ENCODE peak calls at places on chromosomes 7 and 10, in ten cellular contexts. One of them, this sample, is unnamed.

GRCh38 chr7:92504563-92504962 is 23.8 kb downstream of the PEX1 start:
- DNase-seq in NCI-H1105 treated with DMSO at 0.1 percent for 48 hours: no peak
- DNase-seq in BJ: no peak
- DNase-seq in CD8-positive, alpha-beta T cell: no peak
- DNase-seq in astrocyte of the cerebellum: no peak
- DNase-seq in C1 segment of cervical spinal cord: no peak
- DNase-seq in NAMALWA: no peak
- DNase-seq in HS-5: no peak
- DNase-seq in stimulated activated CD4-positive, alpha-beta T cell treated with anti-CD3 and anti-CD28 coated beads, Interleukin-1b, Interleukin-23, amount 100 ng/mL, for 1 hour: no peak
- DNase-seq in naive thymus-derived CD4-positive, alpha-beta T cell: no peak
- DNase-seq in this sample: no peak

GRCh38 chr10:60107308-60107976 is 201.1 kb upstream of the CCDC6 start:
- DNase-seq in NCI-H1105 treated with DMSO at 0.1 percent for 48 hours: no peak
- DNase-seq in BJ: no peak
- DNase-seq in CD8-positive, alpha-beta T cell: no peak
- DNase-seq in astrocyte of the cerebellum: no peak
- DNase-seq in C1 segment of cervical spinal cord: no peak
- DNase-seq in NAMALWA: no peak
- DNase-seq in HS-5: no peak
- DNase-seq in stimulated activated CD4-positive, alpha-beta T cell treated with anti-CD3 and anti-CD28 coated beads, Interleukin-1b, Interleukin-23, amount 100 ng/mL, for 1 hour: no peak
- DNase-seq in naive thymus-derived CD4-positive, alpha-beta T cell: no peak
- DNase-seq in this sample: no peak

GRCh38 chr7:23234569-23235296 is 11.8 kb upstream of the GPNMB start:
- DNase-seq in NCI-H1105 treated with DMSO at 0.1 percent for 48 hours: no peak
- DNase-seq in BJ: no peak
- DNase-seq in CD8-positive, alpha-beta T cell: no peak
- DNase-seq in astrocyte of the cerebellum: no peak
- DNase-seq in C1 segment of cervical spinal cord: no peak
- DNase-seq in NAMALWA: peak
- DNase-seq in HS-5: no peak
- DNase-seq in stimulated activated CD4-positive, alpha-beta T cell treated with anti-CD3 and anti-CD28 coated beads, Interleukin-1b, Interleukin-23, amount 100 ng/mL, for 1 hour: no peak
- DNase-seq in naive thymus-derived CD4-positive, alpha-beta T cell: no peak
- DNase-seq in this sample: no peak

GRCh38 chr10:8054498-8055407 is at the start of gene GATA3:
- DNase-seq in NCI-H1105 treated with DMSO at 0.1 percent for 48 hours: no peak
- DNase-seq in BJ: no peak
- DNase-seq in CD8-positive, alpha-beta T cell: peak
- DNase-seq in astrocyte of the cerebellum: no peak
- DNase-seq in C1 segment of cervical spinal cord: no peak
- DNase-seq in NAMALWA: no peak
- DNase-seq in HS-5: no peak
- DNase-seq in stimulated activated CD4-positive, alpha-beta T cell treated with anti-CD3 and anti-CD28 coated beads, Interleukin-1b, Interleukin-23, amount 100 ng/mL, for 1 hour: no peak
- DNase-seq in naive thymus-derived CD4-positive, alpha-beta T cell: peak
- DNase-seq in this sample: peak

GRCh38 chr7:121003986-121004685 is 15.6 kb downstream of the CPED1 start:
- DNase-seq in NCI-H1105 treated with DMSO at 0.1 percent for 48 hours: no peak
- DNase-seq in BJ: no peak
- DNase-seq in CD8-positive, alpha-beta T cell: no peak
- DNase-seq in astrocyte of the cerebellum: no peak
- DNase-seq in C1 segment of cervical spinal cord: no peak
- DNase-seq in NAMALWA: no peak
- DNase-seq in HS-5: no peak
- DNase-seq in stimulated activated CD4-positive, alpha-beta T cell treated with anti-CD3 and anti-CD28 coated beads, Interleukin-1b, Interleukin-23, amount 100 ng/mL, for 1 hour: no peak
- DNase-seq in naive thymus-derived CD4-positive, alpha-beta T cell: no peak
- DNase-seq in this sample: no peak

GRCh38 chr10:128095753-128096469 is 30.3 kb downstream of the MKI67 start:
- DNase-seq in NCI-H1105 treated with DMSO at 0.1 percent for 48 hours: no peak
- DNase-seq in BJ: no peak
- DNase-seq in CD8-positive, alpha-beta T cell: no peak
- DNase-seq in astrocyte of the cerebellum: no peak
- DNase-seq in C1 segment of cervical spinal cord: no peak
- DNase-seq in NAMALWA: no peak
- DNase-seq in HS-5: no peak
- DNase-seq in stimulated activated CD4-positive, alpha-beta T cell treated with anti-CD3 and anti-CD28 coated beads, Interleukin-1b, Interleukin-23, amount 100 ng/mL, for 1 hour: no peak
- DNase-seq in naive thymus-derived CD4-positive, alpha-beta T cell: no peak
- DNase-seq in this sample: no peak

GRCh38 chr7:114212753-114213439 is 201.7 kb upstream of the FOXP2 start:
- DNase-seq in NCI-H1105 treated with DMSO at 0.1 percent for 48 hours: no peak
- DNase-seq in BJ: no peak
- DNase-seq in CD8-positive, alpha-beta T cell: no peak
- DNase-seq in astrocyte of the cerebellum: no peak
- DNase-seq in C1 segment of cervical spinal cord: no peak
- DNase-seq in NAMALWA: no peak
- DNase-seq in HS-5: no peak
- DNase-seq in stimulated activated CD4-positive, alpha-beta T cell treated with anti-CD3 and anti-CD28 coated beads, Interleukin-1b, Interleukin-23, amount 100 ng/mL, for 1 hour: no peak
- DNase-seq in naive thymus-derived CD4-positive, alpha-beta T cell: no peak
- DNase-seq in this sample: no peak

GRCh38 chr7:131521651-131522163 is 34.7 kb downstream of the PODXL start:
- DNase-seq in NCI-H1105 treated with DMSO at 0.1 percent for 48 hours: no peak
- DNase-seq in BJ: no peak
- DNase-seq in CD8-positive, alpha-beta T cell: no peak
- DNase-seq in astrocyte of the cerebellum: no peak
- DNase-seq in C1 segment of cervical spinal cord: no peak
- DNase-seq in NAMALWA: no peak
- DNase-seq in HS-5: no peak
- DNase-seq in stimulated activated CD4-positive, alpha-beta T cell treated with anti-CD3 and anti-CD28 coated beads, Interleukin-1b, Interleukin-23, amount 100 ng/mL, for 1 hour: no peak
- DNase-seq in naive thymus-derived CD4-positive, alpha-beta T cell: no peak
- DNase-seq in this sample: no peak

GRCh38 chr10:6173203-6173602 is 29.5 kb upstream of the PFKFB3 start:
- DNase-seq in NCI-H1105 treated with DMSO at 0.1 percent for 48 hours: no peak
- DNase-seq in BJ: no peak
- DNase-seq in CD8-positive, alpha-beta T cell: peak
- DNase-seq in astrocyte of the cerebellum: no peak
- DNase-seq in C1 segment of cervical spinal cord: no peak
- DNase-seq in NAMALWA: peak
- DNase-seq in HS-5: no peak
- DNase-seq in stimulated activated CD4-positive, alpha-beta T cell treated with anti-CD3 and anti-CD28 coated beads, Interleukin-1b, Interleukin-23, amount 100 ng/mL, for 1 hour: peak
- DNase-seq in naive thymus-derived CD4-positive, alpha-beta T cell: peak
- DNase-seq in this sample: peak

GRCh38 chr10:77398558-77398957 is 239.1 kb downstream of the KCNMA1 start:
- DNase-seq in NCI-H1105 treated with DMSO at 0.1 percent for 48 hours: no peak
- DNase-seq in BJ: no peak
- DNase-seq in CD8-positive, alpha-beta T cell: no peak
- DNase-seq in astrocyte of the cerebellum: no peak
- DNase-seq in C1 segment of cervical spinal cord: no peak
- DNase-seq in NAMALWA: no peak
- DNase-seq in HS-5: no peak
- DNase-seq in stimulated activated CD4-positive, alpha-beta T cell treated with anti-CD3 and anti-CD28 coated beads, Interleukin-1b, Interleukin-23, amount 100 ng/mL, for 1 hour: no peak
- DNase-seq in naive thymus-derived CD4-positive, alpha-beta T cell: no peak
- DNase-seq in this sample: no peak

GRCh38 chr7:84589012-84589411 is 394.4 kb upstream of the SEMA3A start:
- DNase-seq in NCI-H1105 treated with DMSO at 0.1 percent for 48 hours: no peak
- DNase-seq in BJ: no peak
- DNase-seq in CD8-positive, alpha-beta T cell: no peak
- DNase-seq in astrocyte of the cerebellum: no peak
- DNase-seq in C1 segment of cervical spinal cord: no peak
- DNase-seq in NAMALWA: no peak
- DNase-seq in HS-5: no peak
- DNase-seq in stimulated activated CD4-positive, alpha-beta T cell treated with anti-CD3 and anti-CD28 coated beads, Interleukin-1b, Interleukin-23, amount 100 ng/mL, for 1 hour: no peak
- DNase-seq in naive thymus-derived CD4-positive, alpha-beta T cell: no peak
- DNase-seq in this sample: no peak

GRCh38 chr7:1920266-1920681 is 250.2 kb downstream of the ELFN1 start:
- DNase-seq in NCI-H1105 treated with DMSO at 0.1 percent for 48 hours: no peak
- DNase-seq in BJ: no peak
- DNase-seq in CD8-positive, alpha-beta T cell: peak
- DNase-seq in astrocyte of the cerebellum: no peak
- DNase-seq in C1 segment of cervical spinal cord: no peak
- DNase-seq in NAMALWA: peak
- DNase-seq in HS-5: no peak
- DNase-seq in stimulated activated CD4-positive, alpha-beta T cell treated with anti-CD3 and anti-CD28 coated beads, Interleukin-1b, Interleukin-23, amount 100 ng/mL, for 1 hour: no peak
- DNase-seq in naive thymus-derived CD4-positive, alpha-beta T cell: peak
- DNase-seq in this sample: no peak

GRCh38 chr7:156121434-156121833 is 309.2 kb upstream of the SHH start:
- DNase-seq in NCI-H1105 treated with DMSO at 0.1 percent for 48 hours: no peak
- DNase-seq in BJ: no peak
- DNase-seq in CD8-positive, alpha-beta T cell: no peak
- DNase-seq in astrocyte of the cerebellum: no peak
- DNase-seq in C1 segment of cervical spinal cord: no peak
- DNase-seq in NAMALWA: no peak
- DNase-seq in HS-5: no peak
- DNase-seq in stimulated activated CD4-positive, alpha-beta T cell treated with anti-CD3 and anti-CD28 coated beads, Interleukin-1b, Interleukin-23, amount 100 ng/mL, for 1 hour: no peak
- DNase-seq in naive thymus-derived CD4-positive, alpha-beta T cell: no peak
- DNase-seq in this sample: no peak

GRCh38 chr7:27303021-27303420 is 60.4 kb downstream of the EVX1 start:
- DNase-seq in NCI-H1105 treated with DMSO at 0.1 percent for 48 hours: peak
- DNase-seq in BJ: no peak
- DNase-seq in CD8-positive, alpha-beta T cell: no peak
- DNase-seq in astrocyte of the cerebellum: no peak
- DNase-seq in C1 segment of cervical spinal cord: no peak
- DNase-seq in NAMALWA: no peak
- DNase-seq in HS-5: no peak
- DNase-seq in stimulated activated CD4-positive, alpha-beta T cell treated with anti-CD3 and anti-CD28 coated beads, Interleukin-1b, Interleukin-23, amount 100 ng/mL, for 1 hour: no peak
- DNase-seq in naive thymus-derived CD4-positive, alpha-beta T cell: no peak
- DNase-seq in this sample: no peak

GRCh38 chr10:32489935-32490334 is 44.0 kb downstream of the CCDC7 start:
- DNase-seq in NCI-H1105 treated with DMSO at 0.1 percent for 48 hours: no peak
- DNase-seq in BJ: no peak
- DNase-seq in CD8-positive, alpha-beta T cell: no peak
- DNase-seq in astrocyte of the cerebellum: no peak
- DNase-seq in C1 segment of cervical spinal cord: no peak
- DNase-seq in NAMALWA: no peak
- DNase-seq in HS-5: no peak
- DNase-seq in stimulated activated CD4-positive, alpha-beta T cell treated with anti-CD3 and anti-CD28 coated beads, Interleukin-1b, Interleukin-23, amount 100 ng/mL, for 1 hour: no peak
- DNase-seq in naive thymus-derived CD4-positive, alpha-beta T cell: no peak
- DNase-seq in this sample: no peak

GRCh38 chr10:36026656-36027390 is 384.7 kb upstream of the FZD8 start:
- DNase-seq in NCI-H1105 treated with DMSO at 0.1 percent for 48 hours: no peak
- DNase-seq in BJ: no peak
- DNase-seq in CD8-positive, alpha-beta T cell: no peak
- DNase-seq in astrocyte of the cerebellum: no peak
- DNase-seq in C1 segment of cervical spinal cord: no peak
- DNase-seq in NAMALWA: no peak
- DNase-seq in HS-5: no peak
- DNase-seq in stimulated activated CD4-positive, alpha-beta T cell treated with anti-CD3 and anti-CD28 coated beads, Interleukin-1b, Interleukin-23, amount 100 ng/mL, for 1 hour: no peak
- DNase-seq in naive thymus-derived CD4-positive, alpha-beta T cell: no peak
- DNase-seq in this sample: no peak

GRCh38 chr10:114615600-114616007 is 42.5 kb downstream of the ABLIM1 start:
- DNase-seq in NCI-H1105 treated with DMSO at 0.1 percent for 48 hours: no peak
- DNase-seq in BJ: no peak
- DNase-seq in CD8-positive, alpha-beta T cell: no peak
- DNase-seq in astrocyte of the cerebellum: no peak
- DNase-seq in C1 segment of cervical spinal cord: no peak
- DNase-seq in NAMALWA: no peak
- DNase-seq in HS-5: no peak
- DNase-seq in stimulated activated CD4-positive, alpha-beta T cell treated with anti-CD3 and anti-CD28 coated beads, Interleukin-1b, Interleukin-23, amount 100 ng/mL, for 1 hour: no peak
- DNase-seq in naive thymus-derived CD4-positive, alpha-beta T cell: no peak
- DNase-seq in this sample: no peak

GRCh38 chr10:8416192-8416701 is 361.8 kb downstream of the GATA3 start:
- DNase-seq in NCI-H1105 treated with DMSO at 0.1 percent for 48 hours: peak
- DNase-seq in BJ: no peak
- DNase-seq in CD8-positive, alpha-beta T cell: no peak
- DNase-seq in astrocyte of the cerebellum: no peak
- DNase-seq in C1 segment of cervical spinal cord: no peak
- DNase-seq in NAMALWA: no peak
- DNase-seq in HS-5: no peak
- DNase-seq in stimulated activated CD4-positive, alpha-beta T cell treated with anti-CD3 and anti-CD28 coated beads, Interleukin-1b, Interleukin-23, amount 100 ng/mL, for 1 hour: no peak
- DNase-seq in naive thymus-derived CD4-positive, alpha-beta T cell: no peak
- DNase-seq in this sample: no peak

GRCh38 chr7:101308245-101309085 is 13.1 kb downstream of the IFT22 start:
- DNase-seq in NCI-H1105 treated with DMSO at 0.1 percent for 48 hours: no peak
- DNase-seq in BJ: no peak
- DNase-seq in CD8-positive, alpha-beta T cell: peak
- DNase-seq in astrocyte of the cerebellum: no peak
- DNase-seq in C1 segment of cervical spinal cord: no peak
- DNase-seq in NAMALWA: peak
- DNase-seq in HS-5: no peak
- DNase-seq in stimulated activated CD4-positive, alpha-beta T cell treated with anti-CD3 and anti-CD28 coated beads, Interleukin-1b, Interleukin-23, amount 100 ng/mL, for 1 hour: no peak
- DNase-seq in naive thymus-derived CD4-positive, alpha-beta T cell: no peak
- DNase-seq in this sample: no peak

GRCh38 chr7:130369110-130369711 is 11.1 kb upstream of the CPA1 start:
- DNase-seq in NCI-H1105 treated with DMSO at 0.1 percent for 48 hours: no peak
- DNase-seq in BJ: no peak
- DNase-seq in CD8-positive, alpha-beta T cell: no peak
- DNase-seq in astrocyte of the cerebellum: no peak
- DNase-seq in C1 segment of cervical spinal cord: no peak
- DNase-seq in NAMALWA: no peak
- DNase-seq in HS-5: no peak
- DNase-seq in stimulated activated CD4-positive, alpha-beta T cell treated with anti-CD3 and anti-CD28 coated beads, Interleukin-1b, Interleukin-23, amount 100 ng/mL, for 1 hour: no peak
- DNase-seq in naive thymus-derived CD4-positive, alpha-beta T cell: no peak
- DNase-seq in this sample: no peak

GRCh38 chr10:95742529-95742884 is 13.5 kb upstream of the ENTPD1 start:
- DNase-seq in NCI-H1105 treated with DMSO at 0.1 percent for 48 hours: peak
- DNase-seq in BJ: no peak
- DNase-seq in CD8-positive, alpha-beta T cell: no peak
- DNase-seq in astrocyte of the cerebellum: peak
- DNase-seq in C1 segment of cervical spinal cord: no peak
- DNase-seq in NAMALWA: no peak
- DNase-seq in HS-5: no peak
- DNase-seq in stimulated activated CD4-positive, alpha-beta T cell treated with anti-CD3 and anti-CD28 coated beads, Interleukin-1b, Interleukin-23, amount 100 ng/mL, for 1 hour: no peak
- DNase-seq in naive thymus-derived CD4-positive, alpha-beta T cell: no peak
- DNase-seq in this sample: no peak

GRCh38 chr7:682810-683209 is 43.7 kb upstream of the DNAAF5 start:
- DNase-seq in NCI-H1105 treated with DMSO at 0.1 percent for 48 hours: no peak
- DNase-seq in BJ: no peak
- DNase-seq in CD8-positive, alpha-beta T cell: no peak
- DNase-seq in astrocyte of the cerebellum: no peak
- DNase-seq in C1 segment of cervical spinal cord: no peak
- DNase-seq in NAMALWA: no peak
- DNase-seq in HS-5: no peak
- DNase-seq in stimulated activated CD4-positive, alpha-beta T cell treated with anti-CD3 and anti-CD28 coated beads, Interleukin-1b, Interleukin-23, amount 100 ng/mL, for 1 hour: no peak
- DNase-seq in naive thymus-derived CD4-positive, alpha-beta T cell: no peak
- DNase-seq in this sample: no peak

GRCh38 chr10:91032614-91033248 is 111.8 kb upstream of the ANKRD1 start:
- DNase-seq in NCI-H1105 treated with DMSO at 0.1 percent for 48 hours: no peak
- DNase-seq in BJ: no peak
- DNase-seq in CD8-positive, alpha-beta T cell: no peak
- DNase-seq in astrocyte of the cerebellum: no peak
- DNase-seq in C1 segment of cervical spinal cord: no peak
- DNase-seq in NAMALWA: no peak
- DNase-seq in HS-5: no peak
- DNase-seq in stimulated activated CD4-positive, alpha-beta T cell treated with anti-CD3 and anti-CD28 coated beads, Interleukin-1b, Interleukin-23, amount 100 ng/mL, for 1 hour: no peak
- DNase-seq in naive thymus-derived CD4-positive, alpha-beta T cell: no peak
- DNase-seq in this sample: no peak

GRCh38 chr7:16592395-16592794 is 53.2 kb downstream of the ANKMY2 start:
- DNase-seq in NCI-H1105 treated with DMSO at 0.1 percent for 48 hours: no peak
- DNase-seq in BJ: no peak
- DNase-seq in CD8-positive, alpha-beta T cell: no peak
- DNase-seq in astrocyte of the cerebellum: no peak
- DNase-seq in C1 segment of cervical spinal cord: no peak
- DNase-seq in NAMALWA: no peak
- DNase-seq in HS-5: no peak
- DNase-seq in stimulated activated CD4-positive, alpha-beta T cell treated with anti-CD3 and anti-CD28 coated beads, Interleukin-1b, Interleukin-23, amount 100 ng/mL, for 1 hour: no peak
- DNase-seq in naive thymus-derived CD4-positive, alpha-beta T cell: no peak
- DNase-seq in this sample: no peak

GRCh38 chr10:50310560-50311174 is 59.4 kb upstream of the ASAH2 start:
- DNase-seq in NCI-H1105 treated with DMSO at 0.1 percent for 48 hours: no peak
- DNase-seq in BJ: no peak
- DNase-seq in CD8-positive, alpha-beta T cell: no peak
- DNase-seq in astrocyte of the cerebellum: no peak
- DNase-seq in C1 segment of cervical spinal cord: no peak
- DNase-seq in NAMALWA: peak
- DNase-seq in HS-5: no peak
- DNase-seq in stimulated activated CD4-positive, alpha-beta T cell treated with anti-CD3 and anti-CD28 coated beads, Interleukin-1b, Interleukin-23, amount 100 ng/mL, for 1 hour: no peak
- DNase-seq in naive thymus-derived CD4-positive, alpha-beta T cell: no peak
- DNase-seq in this sample: peak

GRCh38 chr7:36084485-36085091 is 68.5 kb upstream of the EEPD1 start:
- DNase-seq in NCI-H1105 treated with DMSO at 0.1 percent for 48 hours: no peak
- DNase-seq in BJ: peak
- DNase-seq in CD8-positive, alpha-beta T cell: no peak
- DNase-seq in astrocyte of the cerebellum: peak
- DNase-seq in C1 segment of cervical spinal cord: no peak
- DNase-seq in NAMALWA: no peak
- DNase-seq in HS-5: no peak
- DNase-seq in stimulated activated CD4-positive, alpha-beta T cell treated with anti-CD3 and anti-CD28 coated beads, Interleukin-1b, Interleukin-23, amount 100 ng/mL, for 1 hour: no peak
- DNase-seq in naive thymus-derived CD4-positive, alpha-beta T cell: no peak
- DNase-seq in this sample: peak

GRCh38 chr7:158310924-158311713 is 276.5 kb downstream of the PTPRN2 start:
- DNase-seq in NCI-H1105 treated with DMSO at 0.1 percent for 48 hours: no peak
- DNase-seq in BJ: no peak
- DNase-seq in CD8-positive, alpha-beta T cell: no peak
- DNase-seq in astrocyte of the cerebellum: no peak
- DNase-seq in C1 segment of cervical spinal cord: no peak
- DNase-seq in NAMALWA: no peak
- DNase-seq in HS-5: no peak
- DNase-seq in stimulated activated CD4-positive, alpha-beta T cell treated with anti-CD3 and anti-CD28 coated beads, Interleukin-1b, Interleukin-23, amount 100 ng/mL, for 1 hour: no peak
- DNase-seq in naive thymus-derived CD4-positive, alpha-beta T cell: no peak
- DNase-seq in this sample: no peak

GRCh38 chr10:80617807-80618206 is 80.1 kb downstream of the SH2D4B start:
- DNase-seq in NCI-H1105 treated with DMSO at 0.1 percent for 48 hours: no peak
- DNase-seq in BJ: no peak
- DNase-seq in CD8-positive, alpha-beta T cell: no peak
- DNase-seq in astrocyte of the cerebellum: no peak
- DNase-seq in C1 segment of cervical spinal cord: no peak
- DNase-seq in NAMALWA: no peak
- DNase-seq in HS-5: no peak
- DNase-seq in stimulated activated CD4-positive, alpha-beta T cell treated with anti-CD3 and anti-CD28 coated beads, Interleukin-1b, Interleukin-23, amount 100 ng/mL, for 1 hour: no peak
- DNase-seq in naive thymus-derived CD4-positive, alpha-beta T cell: no peak
- DNase-seq in this sample: peak